ENCODE peak calls at places on chromosomes 1 and 21, in eight cellular contexts. O is left ventricle myocardium inferior; B is activated CD8-positive, alpha-beta T cell treated with anti-CD3 and anti-CD28 coated beads for 36 hours; E is Calu3; P is neural crest cell; W is fibroblast of pulmonary artery; A is lower leg skin; J is prostate gland. N is an unnamed sample.

GRCh38 chr1:164780111-164780510 is 221.1 kb downstream of the PBX1 start:
- DNase-seq in B (no peak), A (no peak), P (no peak), J (no peak), W (no peak), E (no peak), O (no peak), N (no peak)

GRCh38 chr1:182453619-182454018 is 3.7 kb downstream of the RGSL1 start:
- DNase-seq in J (no peak), B (no peak), A (no peak), E (no peak), P (no peak), O (no peak), W (no peak), N (no peak)

GRCh38 chr1:9835758-9836631 is 12.2 kb upstream of the CLSTN1 start:
- DNase-seq in B (no peak), E (peak), J (peak), P (peak), W (peak), O (peak), A (peak), N (peak)

GRCh38 chr1:241844593-241844992 is 3.4 kb upstream of the EXO1 start:
- DNase-seq in P (no peak), E (no peak), O (no peak), J (no peak), A (no peak), B (no peak), W (no peak), N (no peak)

GRCh38 chr21:38965241-38965640 is 159.5 kb downstream of the ETS2 start:
- DNase-seq in P (no peak), E (no peak), J (no peak), A (no peak), O (no peak), B (no peak), W (no peak), N (no peak)

GRCh38 chr1:216314369-216315095 is 108.7 kb downstream of the USH2A start:
- DNase-seq in E (no peak), B (no peak), P (no peak), W (peak), O (no peak), J (peak), A (no peak), N (no peak)

GRCh38 chr1:1609822-1610485 is 5.3 kb upstream of the MIB2 start:
- DNase-seq in J (no peak), P (no peak), O (no peak), E (no peak), B (no peak), W (no peak), A (no peak), N (no peak)

GRCh38 chr1:198201956-198202784 is 45.4 kb downstream of the NEK7 start:
- DNase-seq in W (no peak), A (no peak), E (no peak), O (no peak), J (no peak), B (peak), P (no peak), N (peak)

GRCh38 chr1:95012389-95012788 is 60.4 kb downstream of the ALG14 start:
- DNase-seq in A (no peak), E (no peak), B (no peak), P (no peak), J (no peak), O (no peak), W (peak), N (no peak)

GRCh38 chr1:44072204-44072603 is 40.9 kb upstream of the SLC6A9 start:
- DNase-seq in P (no peak), E (no peak), J (no peak), B (peak), O (no peak), A (no peak), W (peak), N (no peak)

GRCh38 chr1:19204665-19205266 is 5.3 kb downstream of the UBR4 start:
- DNase-seq in P (no peak), O (no peak), W (no peak), J (no peak), E (no peak), A (no peak), B (no peak), N (no peak)

GRCh38 chr1:212495843-212496494 is 63.2 kb downstream of the NENF start:
- DNase-seq in W (no peak), B (no peak), O (no peak), E (no peak), P (no peak), A (no peak), J (no peak), N (no peak)

GRCh38 chr1:4071675-4072074 is 171.6 kb upstream of the C1orf174 start:
- DNase-seq in P (no peak), J (no peak), E (no peak), A (no peak), O (no peak), B (no peak), W (no peak), N (no peak)

GRCh38 chr1:71339238-71339637 is 258.4 kb upstream of the ZRANB2 start:
- DNase-seq in A (no peak), J (no peak), W (no peak), P (no peak), E (no peak), O (no peak), B (no peak), N (no peak)

GRCh38 chr21:46083271-46084040 is 14.5 kb upstream of the COL6A2 start:
- DNase-seq in A (peak), O (no peak), W (no peak), P (no peak), B (no peak), E (no peak), J (no peak), N (peak)

GRCh38 chr1:38529337-38529860 is 330.2 kb downstream of the RRAGC start:
- DNase-seq in P (no peak), B (no peak), W (no peak), O (no peak), J (no peak), E (no peak), A (no peak), N (no peak)

GRCh38 chr1:113452921-113453770 is 62.8 kb downstream of the MAGI3 start:
- DNase-seq in A (no peak), J (peak), B (peak), O (no peak), P (no peak), E (no peak), W (peak), N (peak)

GRCh38 chr1:117389284-117389683 is 22.0 kb downstream of the MAN1A2 start:
- DNase-seq in E (no peak), O (no peak), B (no peak), W (no peak), A (no peak), J (no peak), P (no peak), N (no peak)

GRCh38 chr1:163085041-163085903 is 16.1 kb downstream of the RGS4 start:
- DNase-seq in O (no peak), A (no peak), W (no peak), E (no peak), P (no peak), B (no peak), J (no peak), N (no peak)

GRCh38 chr1:37890378-37891014 is 31.1 kb upstream of the MTF1 start:
- DNase-seq in W (peak), O (no peak), P (no peak), J (peak), B (peak), A (no peak), E (peak), N (peak)

GRCh38 chr1:156052862-156053769 is 482 bp downstream of the UBQLN4 start:
- DNase-seq in O (peak), J (no peak), E (peak), B (peak), P (peak), A (no peak), W (peak), N (peak)

GRCh38 chr1:77664923-77665516 is 17.4 kb downstream of the ZZZ3 start:
- DNase-seq in P (no peak), W (no peak), J (no peak), E (no peak), O (no peak), A (no peak), B (no peak), N (no peak)

GRCh38 chr21:44285547-44285992 is at the start of gene AIRE:
- DNase-seq in J (no peak), P (no peak), W (no peak), B (no peak), A (no peak), E (no peak), O (no peak), N (no peak)

GRCh38 chr1:30840904-30841598 is 67.5 kb downstream of the SDC3 start:
- DNase-seq in E (no peak), J (no peak), P (peak), O (peak), A (peak), B (no peak), W (peak), N (no peak)

GRCh38 chr1:160726498-160727391 is 12.3 kb upstream of the SLAMF7 start:
- DNase-seq in W (peak), E (peak), J (peak), B (peak), A (peak), O (no peak), P (peak), N (peak)

GRCh38 chr1:44030606-44031050 is 634 bp downstream of the SLC6A9 start:
- DNase-seq in E (peak), W (peak), A (no peak), O (peak), B (peak), P (peak), J (no peak), N (peak)

GRCh38 chr1:119664057-119664456 is 16.0 kb upstream of the ZNF697 start:
- DNase-seq in P (no peak), O (no peak), W (no peak), B (no peak), A (no peak), E (no peak), J (no peak), N (no peak)

GRCh38 chr1:59322394-59323179 is 25.7 kb downstream of the FGGY start:
- DNase-seq in A (no peak), O (no peak), P (no peak), J (no peak), B (no peak), W (no peak), E (no peak), N (no peak)

DNA sequence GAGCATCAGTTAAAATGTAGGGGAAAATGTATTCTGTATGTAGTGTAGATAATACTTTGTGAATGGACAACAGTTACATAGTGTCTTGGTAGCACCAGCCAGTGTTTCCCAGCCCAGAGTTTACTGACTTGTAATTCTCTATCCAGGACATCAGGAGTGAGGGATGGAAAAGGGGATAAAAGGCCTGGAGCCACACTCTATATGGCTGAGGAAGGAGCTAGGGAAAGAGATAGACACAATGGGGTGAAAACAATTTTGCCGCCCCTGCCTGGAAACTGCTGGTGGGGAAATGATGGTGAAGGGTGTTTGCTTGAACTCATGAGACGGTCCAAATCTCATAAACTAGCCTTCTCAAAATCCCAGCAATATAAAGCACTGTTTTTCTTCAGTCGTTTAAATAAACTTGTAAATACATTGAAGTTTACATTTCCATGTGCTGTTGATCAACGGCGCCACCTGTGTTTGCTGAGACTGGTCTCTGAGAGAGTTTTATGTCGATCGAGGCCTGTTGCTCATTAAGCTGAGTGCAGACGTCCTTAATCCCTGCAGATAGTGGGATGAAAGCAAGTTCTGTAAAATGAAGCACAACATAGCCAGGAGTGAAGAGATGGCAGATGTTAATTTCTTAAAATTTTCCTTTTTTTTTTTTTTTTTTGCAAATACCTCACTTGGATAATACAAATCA is 27.9 kb upstream of the AGO1 start:
- DNase-seq in O (no peak), P (no peak), J (peak), E (no peak), B (no peak), W (no peak), A (no peak), N (no peak)
- TF ChIP-seq CTCF in O (no peak), P (no peak), J (no peak), E (no peak), B (no peak), W (no peak), A (no peak), N (peak)

DNA sequence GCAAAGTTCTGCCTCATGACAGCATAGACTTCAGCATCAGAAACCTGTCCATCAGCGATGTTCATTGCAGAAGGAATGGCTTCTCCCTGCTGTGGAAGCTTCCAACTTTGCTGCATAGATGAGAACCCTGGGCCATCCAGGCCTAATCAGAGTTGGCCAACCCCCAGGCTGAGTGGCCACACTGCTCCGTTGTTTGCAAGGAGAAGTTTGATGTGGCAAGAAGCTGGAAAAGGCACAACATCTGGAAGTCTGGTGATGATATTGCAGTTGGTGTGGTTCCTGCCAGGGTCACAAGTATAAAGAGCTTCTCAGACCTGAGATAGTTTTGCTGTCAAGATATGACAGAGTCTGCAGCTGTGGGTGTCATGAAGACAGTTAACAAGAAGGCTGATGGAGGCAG is 41.2 kb downstream of the RHOU start:
- DNase-seq in P (no peak), A (no peak), B (no peak), W (no peak), E (no peak), J (no peak), O (no peak), N (no peak)
- TF ChIP-seq CTCF in P (no peak), A (no peak), B (no peak), W (no peak), E (no peak), J (no peak), O (no peak), N (no peak)

GRCh38 chr1:6584126-6585080 is 4.6 kb downstream of the ZBTB48 start:
- DNase-seq in J (no peak), B (no peak), P (no peak), O (no peak), A (no peak), E (no peak), W (no peak), N (no peak)
- TF ChIP-seq CTCF in J (no peak), B (no peak), P (peak), O (no peak), A (no peak), E (peak), W (no peak), N (no peak)

DNA sequence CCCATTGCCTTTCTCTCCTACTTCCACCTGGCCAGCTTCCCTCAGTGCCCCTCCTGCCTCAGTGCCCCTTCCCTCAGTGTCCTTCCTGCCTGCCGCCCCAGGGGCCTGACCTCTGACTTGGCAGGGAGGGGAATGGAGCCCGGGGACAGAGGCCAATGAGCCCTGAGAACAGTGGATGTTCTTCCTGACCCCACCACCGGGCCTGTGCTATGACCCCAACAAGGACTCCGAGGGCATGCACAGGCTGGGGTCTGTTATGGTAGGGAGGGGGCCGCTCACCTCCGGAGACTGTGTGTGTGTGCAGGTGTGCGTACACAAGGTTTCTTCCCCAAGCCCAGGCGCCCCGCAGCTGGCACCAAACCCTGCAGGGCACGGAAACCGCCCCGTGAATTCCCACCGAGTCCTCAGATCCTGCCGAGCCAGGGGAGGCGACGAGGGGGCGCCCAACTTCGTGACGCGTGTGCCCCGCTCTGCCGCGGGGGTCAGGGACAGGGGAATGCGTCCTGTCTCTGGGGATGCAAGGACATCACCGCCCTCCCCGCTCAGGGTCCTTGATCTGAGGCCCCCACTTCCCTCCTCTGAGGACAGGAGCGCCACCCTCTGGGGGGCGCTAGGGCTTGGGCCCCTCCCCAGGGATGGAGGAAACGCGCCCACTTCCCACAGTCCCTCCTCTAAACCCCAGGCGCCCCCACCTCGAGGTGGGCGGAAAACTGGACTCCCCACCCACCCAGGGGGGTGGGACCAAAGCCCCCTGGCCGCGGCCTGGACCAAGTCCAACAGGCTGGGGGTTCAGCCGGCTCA is 725 bp downstream of the RAP1GAP start:
- DNase-seq in J (no peak), O (no peak), W (no peak), E (no peak), B (no peak), A (no peak), P (no peak), N (no peak)
- TF ChIP-seq CTCF in J (no peak), O (no peak), W (no peak), E (no peak), B (no peak), A (no peak), P (no peak), N (no peak)

N was measured in GM10248.